ENCODE peak calls at places on chromosomes 16 and 17, in nine cellular contexts. U is M059J; K is epithelial cell of esophagus; H is NCI-H2029 treated with DMSO at 0.1 percent for 48 hours; P is right cardiac atrium; L is neural crest cell; V is spleen; C is heart right ventricle; M is stimulated activated CD8-positive, alpha-beta memory T cell treated with anti-CD3 and anti-CD28 coated beads, Interleukin-7, amount 100 ng/mL, for 24 hours. Y is an unnamed sample.
A peak's percentile ranks its signal among the peaks of the same experiment; 100 is the strongest.

GRCh38 chr17:73308017-73308823 is 3.6 kb downstream of the CDC42EP4 start:
- DNase-seq in U (peak; percentile 84), K (peak; percentile 54), H (no peak), P (peak; percentile 89), L (no peak), V (no peak), C (peak; percentile 79), M (no peak), Y (no peak)

GRCh38 chr16:31568577-31569359 is 41.1 kb downstream of the AHSP start:
- DNase-seq in U (no peak), K (no peak), H (no peak), P (peak; percentile 23), L (no peak), V (no peak), C (peak; percentile 20), M (no peak), Y (peak; percentile 9)

GRCh38 chr17:19021622-19022083 is 17.1 kb upstream of the FAM83G start:
- DNase-seq in U (no peak), K (no peak), H (no peak), P (peak; percentile 28), L (no peak), V (peak; percentile 76), C (no peak), M (peak; percentile 25), Y (no peak)

GRCh38 chr16:53529529-53529928 is 26.5 kb upstream of the AKTIP start:
- DNase-seq in U (no peak), K (peak; percentile 10), H (no peak), P (no peak), L (no peak), V (no peak), C (no peak), M (no peak), Y (no peak)

GRCh38 chr16:88613911-88614817 is 24.2 kb upstream of the IL17C start:
- DNase-seq in U (no peak), K (no peak), H (no peak), P (no peak), L (no peak), V (no peak), C (no peak), M (no peak), Y (no peak)

GRCh38 chr16:19555938-19556778 is 655 bp downstream of the VPS35L start:
- DNase-seq in U (peak; percentile 13), K (peak; percentile 33), H (no peak), P (no peak), L (peak; percentile 49), V (no peak), C (no peak), M (no peak), Y (peak; percentile 93)

GRCh38 chr17:75194879-75195278 is 10.6 kb upstream of the NUP85 start:
- DNase-seq in U (peak; percentile 22), K (no peak), H (no peak), P (no peak), L (no peak), V (no peak), C (no peak), M (no peak), Y (no peak)

GRCh38 chr17:64599187-64599676 is 62.9 kb downstream of the SMURF2 start:
- DNase-seq in U (no peak), K (no peak), H (no peak), P (no peak), L (no peak), V (peak; percentile 87), C (no peak), M (peak; percentile 10), Y (no peak)

GRCh38 chr17:57603978-57604377 is 141.1 kb downstream of the CCDC182 start:
- DNase-seq in U (no peak), K (peak; percentile 27), H (peak; percentile 5), P (no peak), L (no peak), V (peak; percentile 86), C (no peak), M (peak; percentile 25), Y (no peak)